ENCODE peak calls at places on chromosomes 5 and 9, in five cellular contexts. One of them, this sample, is unnamed.

GRCh38 chr5:3622961-3623360 is 27.3 kb downstream of the IRX1 start:
- ATAC-seq in Panc1: no peak
- ATAC-seq in T-cell: no peak
- ATAC-seq in left lung: no peak
- ATAC-seq in right cardiac atrium: no peak
- ATAC-seq in this sample: no peak

GRCh38 chr5:39570418-39571027 is 145.7 kb upstream of the DAB2 start:
- ATAC-seq in Panc1: no peak
- ATAC-seq in T-cell: no peak
- ATAC-seq in left lung: peak; percentile 76
- ATAC-seq in right cardiac atrium: no peak
- ATAC-seq in this sample: no peak

GRCh38 chr9:76887003-76887821 is 18.7 kb downstream of the PRUNE2 start:
- ATAC-seq in Panc1: no peak
- ATAC-seq in T-cell: no peak
- ATAC-seq in left lung: no peak
- ATAC-seq in right cardiac atrium: no peak
- ATAC-seq in this sample: no peak

GRCh38 chr9:132698989-132699388 is 28.7 kb downstream of the GTF3C4 start:
- ATAC-seq in Panc1: no peak
- ATAC-seq in T-cell: no peak
- ATAC-seq in left lung: peak; percentile 65
- ATAC-seq in right cardiac atrium: no peak
- ATAC-seq in this sample: no peak

GRCh38 chr9:91786132-91786896 is 163.7 kb downstream of the ROR2 start:
- ATAC-seq in Panc1: no peak
- ATAC-seq in T-cell: no peak
- ATAC-seq in left lung: no peak
- ATAC-seq in right cardiac atrium: no peak
- ATAC-seq in this sample: no peak

GRCh38 chr9:33408087-33408486 is 5.7 kb upstream of the AQP7 start:
- ATAC-seq in Panc1: peak; percentile 57
- ATAC-seq in T-cell: no peak
- ATAC-seq in left lung: no peak
- ATAC-seq in right cardiac atrium: no peak
- ATAC-seq in this sample: no peak

GRCh38 chr5:88555658-88556057 is 287.0 kb upstream of the TMEM161B start:
- ATAC-seq in Panc1: no peak
- ATAC-seq in T-cell: no peak
- ATAC-seq in left lung: no peak
- ATAC-seq in right cardiac atrium: no peak
- ATAC-seq in this sample: no peak

GRCh38 chr5:67211926-67212325 is 15.3 kb upstream of the CD180 start:
- ATAC-seq in Panc1: no peak
- ATAC-seq in T-cell: no peak
- ATAC-seq in left lung: no peak
- ATAC-seq in right cardiac atrium: no peak
- ATAC-seq in this sample: no peak

GRCh38 chr5:4758550-4758949 is 381.6 kb upstream of the ADAMTS16 start:
- ATAC-seq in Panc1: no peak
- ATAC-seq in T-cell: no peak
- ATAC-seq in left lung: peak; percentile 97
- ATAC-seq in right cardiac atrium: no peak
- ATAC-seq in this sample: no peak

GRCh38 chr5:157651623-157652376 is 438 bp downstream of the SOX30 start:
- ATAC-seq in Panc1: no peak
- ATAC-seq in T-cell: peak; percentile 98
- ATAC-seq in left lung: peak; percentile 100
- ATAC-seq in right cardiac atrium: peak; percentile 97
- ATAC-seq in this sample: peak; percentile 99

GRCh38 chr9:108662935-108663334 is 192.9 kb downstream of the ACTL7B start:
- ATAC-seq in Panc1: no peak
- ATAC-seq in T-cell: no peak
- ATAC-seq in left lung: no peak
- ATAC-seq in right cardiac atrium: no peak
- ATAC-seq in this sample: no peak

GRCh38 chr5:2993301-2993700 is 241.8 kb upstream of the IRX2 start:
- ATAC-seq in Panc1: no peak
- ATAC-seq in T-cell: no peak
- ATAC-seq in left lung: no peak
- ATAC-seq in right cardiac atrium: no peak
- ATAC-seq in this sample: no peak

GRCh38 chr5:113115061-113115460 is 138.5 kb downstream of the DCP2 start:
- ATAC-seq in Panc1: no peak
- ATAC-seq in T-cell: no peak
- ATAC-seq in left lung: no peak
- ATAC-seq in right cardiac atrium: no peak
- ATAC-seq in this sample: no peak

GRCh38 chr9:74772126-74772525 is 115.6 kb downstream of the TRPM6 start:
- ATAC-seq in Panc1: no peak
- ATAC-seq in T-cell: no peak
- ATAC-seq in left lung: no peak
- ATAC-seq in right cardiac atrium: no peak
- ATAC-seq in this sample: peak; percentile 70

This sample was measured in activated T-helper 17 cell treated with anti-CD3 and anti-CD28 coated beads, Interleukin-2, amount 50 U/mL, for 72 hours.